ENCODE peak calls at places on chromosome 9, in seven cellular contexts. V, Z, W, G, D, T and F are unnamed samples.

GRCh38 chr9:20382460-20383071 is 239.7 kb downstream of the MLLT3 start:
- DNase-seq in T (no peak), D (peak), W (no peak), G (no peak), V (no peak), Z (peak), F (no peak)

GRCh38 chr9:124390812-124391658 is 24.2 kb downstream of the PSMB7 start:
- DNase-seq in W (no peak), D (peak), T (no peak), G (no peak), Z (peak), V (no peak), F (no peak)

GRCh38 chr9:13002740-13003139 is 227.9 kb downstream of the LURAP1L start:
- DNase-seq in G (no peak), W (no peak), Z (no peak), D (no peak), V (no peak), T (peak), F (no peak)

GRCh38 chr9:126275386-126276001 is 51.1 kb upstream of the MVB12B start:
- DNase-seq in G (no peak), T (peak), V (peak), D (no peak), Z (peak), W (peak), F (peak)

GRCh38 chr9:99150456-99151171 is 45.7 kb downstream of the TGFBR1 start:
- DNase-seq in W (no peak), G (no peak), T (no peak), D (no peak), V (no peak), Z (no peak), F (no peak)

GRCh38 chr9:78472111-78472510 is 175.2 kb downstream of the PSAT1 start:
- DNase-seq in V (no peak), G (no peak), T (no peak), D (no peak), W (no peak), Z (no peak), F (no peak)

GRCh38 chr9:105901514-105902109 is 207.3 kb downstream of the TMEM38B start:
- DNase-seq in W (peak), D (peak), V (peak), T (peak), Z (peak), G (peak), F (peak)

GRCh38 chr9:34518110-34518616 is 4.6 kb downstream of the ENHO start:
- DNase-seq in W (no peak), D (no peak), G (no peak), T (no peak), V (no peak), Z (no peak), F (no peak)

GRCh38 chr9:73050887-73051550 is 98.2 kb upstream of the ALDH1A1 start:
- DNase-seq in W (peak), G (no peak), V (peak), D (peak), T (peak), Z (no peak), F (peak)

GRCh38 chr9:9142001-9142400 is 1342.4 kb upstream of the DMAC1 start:
- DNase-seq in V (no peak), G (peak), D (no peak), T (no peak), Z (no peak), W (peak), F (peak)

GRCh38 chr9:15136646-15137045 is 170.4 kb downstream of the TTC39B start:
- DNase-seq in W (peak), G (no peak), T (no peak), V (no peak), D (peak), Z (no peak), F (peak)

GRCh38 chr9:135079018-135079417 is 8.4 kb upstream of the OLFM1 start:
- DNase-seq in Z (no peak), W (peak), T (no peak), V (no peak), D (no peak), G (no peak), F (no peak)

GRCh38 chr9:120723547-120723946 is 9.3 kb upstream of the MEGF9 start:
- DNase-seq in V (no peak), G (no peak), Z (peak), W (no peak), T (no peak), D (no peak), F (no peak)

GRCh38 chr9:131641618-131642495 is 96.5 kb downstream of the PRRT1B start:
- DNase-seq in G (no peak), T (peak), Z (no peak), D (no peak), W (no peak), V (no peak), F (peak)

GRCh38 chr9:3946840-3947239 is 353.0 kb downstream of the GLIS3 start:
- DNase-seq in D (no peak), W (peak), Z (no peak), G (no peak), T (no peak), V (no peak), F (no peak)

GRCh38 chr9:13282998-13283397 is 3.5 kb upstream of the MPDZ start:
- DNase-seq in V (no peak), Z (peak), T (no peak), G (no peak), D (no peak), W (no peak), F (no peak)

GRCh38 chr9:75612754-75613153 is 277.7 kb upstream of the PCSK5 start:
- DNase-seq in V (no peak), Z (no peak), T (no peak), D (no peak), W (no peak), G (no peak), F (no peak)

GRCh38 chr9:118644066-118644465 is 725.2 kb downstream of the BRINP1 start:
- DNase-seq in T (no peak), V (no peak), D (no peak), G (no peak), Z (no peak), W (no peak), F (peak)
- H3K27ac ChIP-seq in T (no peak), V (no peak), D (peak), G (no peak), Z (no peak), W (no peak), F (no peak)

GRCh38 chr9:94619012-94619411 is 20.3 kb downstream of the FBP1 start:
- DNase-seq in D (no peak), W (no peak), V (no peak), T (peak), Z (no peak), G (no peak), F (no peak)
- H3K4ac ChIP-seq in D (no peak), W (no peak), V (no peak), T (no peak), Z (no peak), G (no peak), F (no peak)

DNA sequence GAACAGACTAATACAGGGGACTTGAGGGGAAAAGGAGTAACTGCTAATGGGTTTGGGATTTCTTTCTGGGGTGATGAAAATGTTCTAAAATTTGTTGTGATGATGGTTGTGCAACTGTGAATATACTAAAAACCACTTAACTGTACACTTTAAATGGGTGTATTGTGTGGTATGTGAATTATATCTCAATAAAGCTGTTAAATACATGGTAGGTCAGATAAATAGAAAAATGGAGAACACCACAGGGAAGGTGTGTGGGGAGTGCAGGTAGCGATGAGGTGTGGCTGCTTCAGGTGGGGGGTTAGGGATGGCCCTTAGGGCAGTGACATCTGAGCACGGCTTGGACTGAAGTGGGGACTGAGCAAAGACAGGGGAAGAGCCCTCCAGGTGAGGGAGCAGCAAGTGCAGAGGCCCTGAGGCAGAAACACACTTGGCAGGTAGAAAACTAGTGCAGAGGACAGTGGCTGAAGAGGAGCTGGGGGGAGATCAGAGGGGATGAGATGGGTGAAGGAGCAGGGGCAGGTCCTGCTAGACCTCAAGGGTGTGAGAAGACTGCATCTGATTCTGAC is 20.9 kb downstream of the EEIG1 start:
- DNase-seq in V (no peak), T (no peak), W (no peak), G (no peak), Z (no peak), D (no peak), F (no peak)
- H3K27ac ChIP-seq in V (peak), T (no peak), W (no peak), G (no peak), Z (no peak), D (no peak), F (no peak)

GRCh38 chr9:129319938-129320481 is 141.9 kb upstream of the IER5L start:
- DNase-seq in Z (no peak), D (no peak), W (peak), T (no peak), V (no peak), G (no peak), F (no peak)
- H3K4ac ChIP-seq in Z (peak), D (peak), W (no peak), T (peak), V (no peak), G (peak), F (no peak)

GRCh38 chr9:76665458-76665857 is 98.8 kb upstream of the PCA3 start:
- DNase-seq in W (no peak), V (no peak), G (no peak), D (no peak), T (no peak), Z (no peak), F (no peak)
- H3K27ac ChIP-seq in W (no peak), V (no peak), G (no peak), D (no peak), T (no peak), Z (no peak), F (no peak)